ENCODE peak calls at places on chromosome 14, in nine cellular contexts. Z is heart left ventricle; J is uterus; P is astrocyte; L is CD8-positive, alpha-beta T cell; D is adrenal gland; V is cardiac muscle cell; I is neuronal stem cell; N is lower lobe of right lung. E is an unnamed sample. For H3K9me3, the result is how much of the 10 kb centered on the place peaks cover.

GRCh38 chr14:100605706-100606686 is 18.8 kb upstream of the BEGAIN start:
- DNase-seq in Z (no peak), J (no peak), P (peak), L (no peak), D (no peak), V (peak), I (no peak), N (no peak), E (peak)

GRCh38 chr14:29240046-29240445 is 473.5 kb downstream of the FOXG1 start:
- DNase-seq in Z (no peak), J (no peak), P (peak), L (no peak), D (no peak), V (peak), I (no peak), N (no peak), E (no peak)

GRCh38 chr14:74882103-74882920 is 596 bp downstream of the DLST start:
- DNase-seq in Z (peak), J (peak), P (peak), L (peak), D (no peak), V (peak), I (peak), N (peak), E (no peak)

GRCh38 chr14:90675399-90675798 is 140.8 kb downstream of the TTC7B start:
- DNase-seq in Z (peak), J (no peak), P (peak), L (no peak), D (peak), V (peak), I (no peak), N (no peak), E (peak)

GRCh38 chr14:98580131-98580678 is 691.8 kb downstream of the BCL11B start:
- DNase-seq in Z (no peak), J (no peak), P (peak), L (no peak), D (no peak), V (no peak), I (no peak), N (no peak), E (no peak)

GRCh38 chr14:86532219-86532618 is 1002.3 kb downstream of the FLRT2 start:
- DNase-seq in Z (no peak), J (no peak), P (peak), L (no peak), D (no peak), V (peak), I (no peak), N (no peak), E (no peak)

GRCh38 chr14:23610090-23610814 is 25.9 kb upstream of the DHRS2 start:
- DNase-seq in Z (no peak), J (no peak), P (no peak), L (peak), D (no peak), V (no peak), I (no peak), N (no peak), E (no peak)

GRCh38 chr14:99262977-99263448 is 9.0 kb downstream of the BCL11B start:
- DNase-seq in Z (no peak), J (no peak), P (no peak), L (peak), D (no peak), V (no peak), I (no peak), N (no peak), E (no peak)

GRCh38 chr14:54278087-54278486 is 118.7 kb upstream of the CDKN3 start:
- DNase-seq in Z (no peak), J (no peak), P (no peak), L (no peak), D (no peak), V (peak), I (no peak), N (no peak), E (no peak)

GRCh38 chr14:59425322-59425945 is 39.7 kb downstream of the GPR135 start:
- DNase-seq in Z (peak), J (peak), P (no peak), L (no peak), D (no peak), V (peak), I (no peak), N (no peak), E (no peak)

GRCh38 chr14:104770851-104771272 is 17.9 kb downstream of the SIVA1 start:
- DNase-seq in Z (no peak), J (no peak), P (no peak), L (no peak), D (no peak), V (no peak), I (no peak), N (no peak), E (no peak)

GRCh38 chr14:85471744-85472143 is 58.2 kb upstream of the FLRT2 start:
- DNase-seq in Z (peak), J (peak), P (peak), L (no peak), D (peak), V (peak), I (no peak), N (no peak), E (no peak)

GRCh38 chr14:65948302-65948701 is 535.8 kb downstream of the FUT8 start:
- DNase-seq in Z (no peak), J (no peak), P (no peak), L (no peak), D (no peak), V (no peak), I (no peak), N (no peak), E (no peak)

GRCh38 chr14:81437226-81437625 is 37.1 kb upstream of the STON2 start:
- DNase-seq in Z (no peak), J (no peak), P (no peak), L (no peak), D (no peak), V (no peak), I (no peak), N (no peak), E (no peak)

GRCh38 chr14:104370256-104370870 is 209.2 kb upstream of the C14orf180 start:
- DNase-seq in Z (no peak), J (no peak), P (no peak), L (no peak), D (peak), V (no peak), I (no peak), N (peak), E (no peak)

GRCh38 chr14:54138354-54139038 is 181.9 kb upstream of the BMP4 start:
- DNase-seq in Z (no peak), J (no peak), P (no peak), L (no peak), D (no peak), V (no peak), I (no peak), N (no peak), E (no peak)

GRCh38 chr14:68580096-68580640 is 212.7 kb downstream of the ZFP36L1 start:
- DNase-seq in Z (no peak), J (no peak), P (no peak), L (no peak), D (no peak), V (no peak), I (no peak), N (no peak), E (no peak)
- H3K4me3 ChIP-seq in Z (no peak), J (no peak), P (no peak), L (no peak), D (no peak), V (no peak), I (no peak), N (no peak), E (no peak)

DNA sequence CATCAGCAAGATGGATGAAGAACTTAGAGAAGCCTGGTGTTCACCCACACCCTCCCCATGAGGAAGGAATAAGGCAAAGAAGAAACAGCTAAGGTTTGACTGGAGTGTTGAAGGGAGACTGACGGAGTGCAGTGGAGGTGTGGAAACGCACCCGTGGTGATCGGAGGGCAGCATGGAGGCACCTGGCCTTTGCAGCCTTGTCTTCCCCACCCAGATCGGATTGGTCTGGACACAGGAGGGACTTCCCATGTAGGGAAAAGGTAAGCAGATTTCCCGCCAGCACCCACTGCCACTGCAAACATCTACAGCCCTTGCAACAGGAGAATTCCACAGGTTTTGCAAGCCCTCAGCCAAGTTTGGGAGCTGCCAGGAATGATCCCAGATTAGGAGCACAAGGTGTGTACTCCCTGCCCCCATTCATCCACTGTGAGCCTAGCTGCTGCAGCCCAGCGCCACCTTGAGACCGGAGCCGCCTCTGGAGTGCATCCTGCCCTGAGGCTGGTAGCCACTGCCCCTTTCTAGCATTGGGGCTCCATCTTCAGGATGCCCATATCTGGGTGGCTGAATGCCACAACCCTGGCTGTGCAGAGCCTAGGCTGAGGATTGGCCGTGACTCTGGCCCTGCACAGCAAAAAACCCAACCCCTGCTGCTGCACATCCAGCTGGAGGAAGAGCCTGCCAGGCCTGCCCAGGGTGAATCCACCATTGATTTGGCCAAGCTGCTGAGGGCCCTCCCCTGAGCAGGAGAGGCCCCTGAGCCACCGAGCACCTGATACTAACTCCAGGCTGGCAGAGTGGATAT is 411.1 kb downstream of the TMEM121 start:
- DNase-seq in Z (no peak), J (no peak), P (no peak), L (no peak), D (peak), V (no peak), I (no peak), N (no peak), E (no peak)
- H3K9me3 ChIP-seq in Z (under half), J (under half), P (under half), L (under half), D (under half), V (under half), I (half or more), N (under half), E (under half)

DNA sequence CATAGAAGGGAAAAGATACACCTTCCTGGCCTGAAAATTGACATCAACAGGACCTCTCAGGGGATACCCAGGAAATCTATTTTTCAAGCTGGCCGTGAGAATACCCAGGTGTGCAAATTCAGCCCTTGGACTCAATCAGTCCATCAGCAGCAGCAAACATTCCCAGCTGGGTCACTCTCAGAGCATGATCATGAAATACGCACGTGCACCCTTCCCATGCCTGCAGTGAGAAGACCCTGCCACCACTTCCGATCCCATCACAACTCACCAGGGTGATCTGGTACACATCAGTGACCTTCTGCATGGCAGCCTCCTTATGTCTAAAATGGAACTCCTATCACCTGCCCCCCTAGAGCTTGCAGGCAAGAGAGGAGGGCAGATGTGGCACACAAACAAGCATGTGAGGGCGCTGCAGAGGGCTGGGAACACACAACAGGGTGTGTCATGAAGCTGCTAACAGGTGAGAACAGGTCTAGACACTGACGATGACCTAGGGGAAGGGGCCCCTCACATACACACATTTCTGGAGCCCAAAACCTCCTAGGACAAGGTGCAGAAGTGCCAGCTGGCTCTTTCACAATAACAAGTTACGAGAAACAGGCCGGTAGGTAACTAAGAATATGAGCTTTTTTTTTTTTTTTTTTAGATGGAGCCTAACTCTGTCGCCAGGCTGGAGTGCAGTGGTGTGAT is 37.8 kb upstream of the TC2N start:
- DNase-seq in Z (no peak), J (no peak), P (no peak), L (no peak), D (no peak), V (no peak), I (no peak), N (no peak), E (no peak)
- H3K4me3 ChIP-seq in Z (no peak), J (no peak), P (no peak), L (no peak), D (no peak), V (no peak), I (no peak), N (no peak), E (no peak)

GRCh38 chr14:25349269-25349668 is 299.3 kb upstream of the STXBP6 start:
- DNase-seq in Z (no peak), J (no peak), P (no peak), L (no peak), D (no peak), V (no peak), I (no peak), N (no peak), E (no peak)
- H3K9me3 ChIP-seq in Z (under half), J (under half), P (under half), L (under half), D (under half), V (under half), I (under half), N (under half), E (under half)

GRCh38 chr14:96497087-96497486 is 5.1 kb upstream of the PAPOLA start:
- DNase-seq in Z (no peak), J (no peak), P (no peak), L (no peak), D (no peak), V (no peak), I (no peak), N (no peak), E (no peak)

GRCh38 chr14:96497586-96497985 is 4.6 kb upstream of the PAPOLA start:
- DNase-seq in Z (no peak), J (no peak), P (no peak), L (no peak), D (no peak), V (no peak), I (no peak), N (no peak), E (no peak)

GRCh38 chr14:96489327-96489726 is 12.9 kb upstream of the PAPOLA start:
- DNase-seq in Z (no peak), J (no peak), P (no peak), L (no peak), D (no peak), V (no peak), I (no peak), N (no peak), E (no peak)

GRCh38 chr14:96494331-96494730 is 7.9 kb upstream of the PAPOLA start:
- DNase-seq in Z (no peak), J (no peak), P (no peak), L (no peak), D (no peak), V (no peak), I (no peak), N (no peak), E (no peak)

GRCh38 chr14:96493178-96493577 is 9.0 kb upstream of the PAPOLA start:
- DNase-seq in Z (no peak), J (no peak), P (no peak), L (no peak), D (no peak), V (no peak), I (no peak), N (no peak), E (no peak)
- H3K4me3 ChIP-seq in Z (no peak), J (no peak), P (no peak), L (no peak), D (no peak), V (no peak), I (no peak), N (no peak), E (no peak)